ENCODE peak calls at places on chromosomes 7 and 10, in six cellular contexts. Y is psoas muscle, U is cardiac muscle cell, B is body of pancreas, F is stomach, I is SK-N-SH. K is an unnamed sample. For H3K4me1 and H3K36me3, the result is how much of the 10 kb centered on the place peaks cover.

GRCh38 chr10:12320892-12321291 is 28.5 kb upstream of the CAMK1D start:
- DNase-seq in Y (no peak), U (no peak), B (no peak), F (no peak), I (no peak), K (no peak)

GRCh38 chr10:93568105-93568390 is 1.6 kb downstream of the FFAR4 start:
- DNase-seq in Y (no peak), U (peak), B (no peak), F (no peak), I (peak), K (no peak)

GRCh38 chr7:43756368-43757072 is 2.0 kb upstream of the BLVRA start:
- DNase-seq in Y (no peak), U (peak), B (no peak), F (no peak), I (no peak), K (peak)

GRCh38 chr10:43877001-43877400 is 228.3 kb upstream of the ZNF32 start:
- DNase-seq in Y (no peak), U (no peak), B (no peak), F (no peak), I (no peak), K (no peak)

GRCh38 chr7:85730016-85730415 is 543.2 kb upstream of the SEMA3D start:
- DNase-seq in Y (no peak), U (peak), B (no peak), F (no peak), I (no peak), K (no peak)

GRCh38 chr7:121167971-121168370 is 160.8 kb upstream of the WNT16 start:
- DNase-seq in Y (no peak), U (peak), B (no peak), F (no peak), I (no peak), K (no peak)

GRCh38 chr10:78727728-78728127 is 341.0 kb upstream of the ZMIZ1 start:
- DNase-seq in Y (no peak), U (no peak), B (no peak), F (no peak), I (peak), K (no peak)

GRCh38 chr10:80684217-80684616 is 146.5 kb downstream of the SH2D4B start:
- DNase-seq in Y (no peak), U (peak), B (no peak), F (no peak), I (peak), K (no peak)

GRCh38 chr7:42930889-42931288 is 1.1 kb downstream of the PSMA2 start:
- DNase-seq in Y (no peak), U (peak), B (no peak), F (no peak), I (no peak), K (no peak)

GRCh38 chr10:27998178-27998953 is 513 bp downstream of the ODAD2 start:
- DNase-seq in Y (no peak), U (peak), B (peak), F (no peak), I (peak), K (peak)

GRCh38 chr10:113051456-113051855 is 101.4 kb downstream of the TCF7L2 start:
- DNase-seq in Y (no peak), U (no peak), B (no peak), F (no peak), I (no peak), K (no peak)
- H3K4me1 ChIP-seq in Y (under half), U (under half), B (under half), F (under half), I (under half), K (half or more)

GRCh38 chr10:69089638-69090599 is 2.0 kb downstream of the SRGN start:
- DNase-seq in Y (no peak), U (peak), B (no peak), F (peak), I (no peak), K (no peak)

GRCh38 chr10:69090687-69091450 is 3.0 kb downstream of the SRGN start:
- DNase-seq in Y (no peak), U (no peak), B (no peak), F (no peak), I (no peak), K (no peak)

GRCh38 chr10:69096045-69096444 is 8.1 kb downstream of the SRGN start:
- DNase-seq in Y (no peak), U (peak), B (no peak), F (no peak), I (no peak), K (no peak)

GRCh38 chr10:69093933-69094332 is 6.0 kb downstream of the SRGN start:
- DNase-seq in Y (no peak), U (peak), B (no peak), F (no peak), I (no peak), K (peak)

DNA sequence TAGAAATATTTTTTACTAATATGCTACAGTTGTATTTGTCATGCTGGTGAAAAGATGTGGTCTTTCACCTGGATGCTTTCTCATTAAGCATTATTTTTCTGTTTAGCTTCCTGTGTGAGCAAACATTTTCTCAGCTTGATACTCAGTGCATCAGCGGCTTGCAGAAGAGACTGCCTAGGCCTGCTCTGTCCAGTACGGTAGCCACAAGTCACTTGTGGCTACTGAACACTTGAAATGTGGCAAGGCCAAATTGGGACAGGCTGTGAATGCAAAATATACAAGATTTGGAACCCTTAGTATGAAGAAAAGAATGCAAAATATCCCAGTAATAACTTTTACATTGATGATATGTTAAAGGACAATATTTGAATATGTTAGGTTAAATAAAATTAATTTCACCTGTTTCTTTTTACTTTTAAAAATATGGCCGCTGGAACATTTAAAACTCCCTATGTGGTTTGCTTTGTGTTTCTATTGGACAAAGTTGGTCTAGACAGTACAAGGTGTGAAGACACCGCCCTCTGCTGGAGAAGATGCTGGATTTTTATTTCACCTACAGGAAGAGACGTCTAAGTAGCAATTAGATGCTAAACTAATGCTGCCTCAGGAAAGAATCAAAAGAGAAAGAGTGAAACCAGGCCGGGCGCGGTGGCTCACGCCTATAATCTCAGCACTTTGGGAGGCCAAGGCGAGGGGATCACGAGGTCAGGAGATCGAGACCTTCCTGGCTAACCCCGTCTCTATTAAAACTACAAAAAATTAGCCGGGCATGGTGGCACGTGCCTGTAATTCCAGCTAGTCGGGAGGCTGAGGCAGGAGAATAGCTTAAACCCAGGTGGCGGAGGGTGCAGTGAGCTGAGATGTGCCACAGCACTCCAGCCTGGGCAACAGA is 5.3 kb downstream of the SRGN start:
- DNase-seq in Y (peak), U (peak), B (peak), F (peak), I (peak), K (peak)
- H3K36me3 ChIP-seq in Y (under half), U (under half), B (under half), F (under half), I (under half), K (under half)

GRCh38 chr7:128341733-128342132 is 2.0 kb downstream of the RBM28 start:
- DNase-seq in Y (no peak), U (no peak), B (no peak), F (no peak), I (no peak), K (no peak)
- H3K4me3 ChIP-seq in Y (peak), U (no peak), B (no peak), F (no peak), I (no peak), K (no peak)

GRCh38 chr10:112655722-112656121 is 208.7 kb downstream of the VTI1A start:
- DNase-seq in Y (no peak), U (no peak), B (no peak), F (no peak), I (no peak), K (no peak)
- H3K4me1 ChIP-seq in Y (under half), U (under half), B (under half), F (under half), I (under half), K (under half)

GRCh38 chr7:90723866-90724265 is 127.7 kb downstream of the CDK14 start:
- DNase-seq in Y (no peak), U (no peak), B (no peak), F (no peak), I (no peak), K (peak)

GRCh38 chr7:90726623-90727022 is 130.5 kb downstream of the CDK14 start:
- DNase-seq in Y (no peak), U (peak), B (peak), F (peak), I (no peak), K (no peak)

GRCh38 chr7:90727412-90727811 is 131.3 kb downstream of the CDK14 start:
- DNase-seq in Y (no peak), U (no peak), B (no peak), F (no peak), I (no peak), K (no peak)

GRCh38 chr7:90726120-90726519 is 130.0 kb downstream of the CDK14 start:
- DNase-seq in Y (no peak), U (peak), B (no peak), F (no peak), I (no peak), K (no peak)

GRCh38 chr7:90728568-90728967 is 132.4 kb downstream of the CDK14 start:
- DNase-seq in Y (no peak), U (no peak), B (no peak), F (no peak), I (no peak), K (no peak)
- H3K36me3 ChIP-seq in Y (under half), U (under half), B (under half), F (under half), I (under half), K (under half)

DNA sequence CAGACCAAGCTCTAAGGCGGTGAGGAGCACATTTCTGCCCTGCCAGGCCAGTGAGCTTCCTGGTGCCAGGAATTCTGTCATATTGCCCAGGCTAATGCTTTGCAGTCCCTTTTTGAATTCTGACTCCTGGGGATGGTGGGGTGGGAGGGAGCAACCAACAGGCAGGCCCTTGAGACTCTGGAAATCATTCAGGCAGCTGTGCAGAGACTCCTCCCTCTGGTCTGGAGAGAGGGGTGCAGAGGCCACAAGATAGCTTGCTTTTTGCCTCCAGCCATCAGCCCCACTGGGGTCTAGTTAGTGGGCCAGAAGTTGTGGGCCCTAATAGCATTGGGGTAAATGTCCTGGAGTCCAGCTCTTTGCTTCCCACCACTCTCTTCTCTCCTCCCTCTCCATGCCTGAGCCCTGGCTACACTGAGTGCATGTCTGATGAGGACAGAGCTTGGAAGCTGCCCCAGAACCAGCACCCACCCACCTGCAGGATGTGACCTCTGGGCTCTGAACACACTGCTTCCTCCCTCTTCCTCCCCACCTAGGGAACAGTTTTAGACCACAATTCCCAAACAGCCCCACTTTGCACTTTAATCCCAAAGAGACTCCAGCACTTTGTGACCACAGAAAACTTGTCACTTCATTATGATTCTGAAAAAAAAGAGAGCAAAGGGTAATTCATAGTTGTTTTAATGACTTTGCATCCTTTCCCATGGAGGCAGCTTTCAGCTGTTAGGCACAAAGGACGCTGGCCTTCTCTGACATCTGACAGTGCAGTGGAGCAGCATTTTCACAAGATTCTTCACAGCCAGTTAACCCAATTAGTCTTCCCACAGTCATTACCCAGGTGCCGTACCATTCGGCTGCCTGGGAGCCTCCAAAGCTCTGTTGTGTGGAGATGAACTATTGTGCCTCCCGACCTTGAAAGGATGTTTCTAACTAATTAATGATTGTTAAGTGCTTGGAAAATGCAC is 262.5 kb downstream of the TRIL start:
- DNase-seq in Y (no peak), U (no peak), B (no peak), F (no peak), I (no peak), K (no peak)
- H3K4me3 ChIP-seq in Y (no peak), U (no peak), B (no peak), F (no peak), I (no peak), K (no peak)

GRCh38 chr7:6394114-6394513 is 53.6 kb downstream of the DAGLB start:
- DNase-seq in Y (no peak), U (no peak), B (no peak), F (no peak), I (no peak), K (no peak)
- H3K4me1 ChIP-seq in Y (half or more), U (under half), B (under half), F (half or more), I (under half), K (under half)

GRCh38 chr10:74079028-74079913 is 71.4 kb downstream of the AP3M1 start:
- DNase-seq in Y (no peak), U (peak), B (no peak), F (no peak), I (no peak), K (no peak)

GRCh38 chr10:74081918-74082317 is 68.7 kb downstream of the AP3M1 start:
- DNase-seq in Y (no peak), U (no peak), B (no peak), F (no peak), I (no peak), K (no peak)

GRCh38 chr10:74081192-74081803 is 69.3 kb downstream of the AP3M1 start:
- DNase-seq in Y (no peak), U (peak), B (peak), F (peak), I (peak), K (peak)

GRCh38 chr10:74078037-74078436 is 72.6 kb downstream of the AP3M1 start:
- DNase-seq in Y (no peak), U (peak), B (no peak), F (no peak), I (no peak), K (peak)

GRCh38 chr10:74079914-74080590 is 70.6 kb downstream of the AP3M1 start:
- DNase-seq in Y (no peak), U (peak), B (no peak), F (no peak), I (no peak), K (no peak)
- H3K36me3 ChIP-seq in Y (under half), U (under half), B (under half), F (under half), I (under half), K (under half)

GRCh38 chr10:22599048-22599561 is 115.3 kb downstream of the PIP4K2A start:
- DNase-seq in Y (no peak), U (peak), B (no peak), F (no peak), I (no peak), K (no peak)

GRCh38 chr10:22598488-22598887 is 115.9 kb downstream of the PIP4K2A start:
- DNase-seq in Y (no peak), U (no peak), B (no peak), F (no peak), I (peak), K (no peak)

GRCh38 chr10:22601618-22602017 is 112.8 kb downstream of the PIP4K2A start:
- DNase-seq in Y (no peak), U (no peak), B (no peak), F (no peak), I (no peak), K (no peak)

GRCh38 chr10:22599636-22600228 is 114.6 kb downstream of the PIP4K2A start:
- DNase-seq in Y (no peak), U (no peak), B (no peak), F (no peak), I (no peak), K (no peak)

DNA sequence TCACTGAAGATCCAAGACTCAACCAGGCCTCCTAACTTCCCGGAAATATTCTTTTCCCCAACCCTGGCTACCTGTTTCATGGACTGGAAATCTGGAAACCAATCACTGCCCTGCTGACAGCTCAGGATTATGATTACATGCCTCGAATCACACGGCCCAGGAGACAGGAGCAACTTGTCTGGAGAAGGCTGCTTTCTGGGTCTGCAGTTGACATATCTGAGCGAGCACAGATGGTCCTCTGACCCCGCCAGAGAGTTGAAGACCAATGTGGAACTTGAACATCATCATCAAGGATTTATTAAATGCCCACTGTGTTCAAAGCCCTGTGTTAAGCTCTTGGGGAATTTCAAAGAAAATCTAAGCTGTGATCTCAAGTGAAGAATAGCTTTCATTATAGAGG is 113.9 kb downstream of the PIP4K2A start:
- DNase-seq in Y (no peak), U (no peak), B (no peak), F (no peak), I (no peak), K (no peak)
- H3K4me3 ChIP-seq in Y (no peak), U (no peak), B (no peak), F (no peak), I (no peak), K (no peak)

GRCh38 chr10:86900955-86901354 is 56.5 kb downstream of the MMRN2 start:
- DNase-seq in Y (peak), U (peak), B (peak), F (peak), I (no peak), K (no peak)
- H3K4me1 ChIP-seq in Y (under half), U (half or more), B (under half), F (under half), I (under half), K (under half)

K was measured in SJCRH30.